ENCODE peak calls at places on chromosomes 16 and 17, in eight cellular contexts. One of them, this sample, is unnamed.
A peak's percentile ranks its signal among the peaks of the same experiment; 100 is the strongest.

GRCh38 chr17:78817123-78817522 is 23.5 kb downstream of the USP36 start:
- DNase-seq in AG09319: no peak
- DNase-seq in B cell: no peak
- DNase-seq in T-helper 17 cell: peak; percentile 65
- DNase-seq in germinal center: no peak
- DNase-seq in prostate gland: no peak
- DNase-seq in activated T-helper 1 cell treated with anti-CD3 and anti-CD28 coated beads, Interleukin-2, amount 50 U/mL, for 16 hours: peak; percentile 27
- DNase-seq in GM20000: no peak
- DNase-seq in this sample: no peak

GRCh38 chr16:68901910-68902309 is 58.6 kb downstream of the TANGO6 start:
- DNase-seq in germinal center: no peak
- DNase-seq in T-helper 17 cell: no peak
- DNase-seq in prostate gland: no peak
- DNase-seq in AG09319: peak; percentile 54
- DNase-seq in GM20000: no peak
- DNase-seq in activated T-helper 1 cell treated with anti-CD3 and anti-CD28 coated beads, Interleukin-2, amount 50 U/mL, for 16 hours: no peak
- DNase-seq in B cell: no peak
- DNase-seq in this sample: peak; percentile 25

GRCh38 chr16:78284957-78285434 is 185.5 kb downstream of the WWOX start:
- DNase-seq in AG09319: no peak
- DNase-seq in B cell: no peak
- DNase-seq in T-helper 17 cell: no peak
- DNase-seq in germinal center: no peak
- DNase-seq in GM20000: no peak
- DNase-seq in prostate gland: no peak
- DNase-seq in activated T-helper 1 cell treated with anti-CD3 and anti-CD28 coated beads, Interleukin-2, amount 50 U/mL, for 16 hours: no peak
- DNase-seq in this sample: no peak

GRCh38 chr17:63434951-63435571 is 11.0 kb downstream of the CYB561 start:
- DNase-seq in germinal center: no peak
- DNase-seq in prostate gland: peak; percentile 91
- DNase-seq in AG09319: no peak
- DNase-seq in T-helper 17 cell: peak; percentile 28
- DNase-seq in B cell: no peak
- DNase-seq in activated T-helper 1 cell treated with anti-CD3 and anti-CD28 coated beads, Interleukin-2, amount 50 U/mL, for 16 hours: no peak
- DNase-seq in GM20000: no peak
- DNase-seq in this sample: no peak

GRCh38 chr17:77824102-77824779 is 134.3 kb upstream of the TNRC6C start:
- DNase-seq in T-helper 17 cell: no peak
- DNase-seq in B cell: no peak
- DNase-seq in activated T-helper 1 cell treated with anti-CD3 and anti-CD28 coated beads, Interleukin-2, amount 50 U/mL, for 16 hours: no peak
- DNase-seq in prostate gland: no peak
- DNase-seq in GM20000: no peak
- DNase-seq in AG09319: no peak
- DNase-seq in germinal center: no peak
- DNase-seq in this sample: no peak

GRCh38 chr17:71081666-71082065 is 912.3 kb downstream of the KCNJ2 start:
- DNase-seq in AG09319: no peak
- DNase-seq in activated T-helper 1 cell treated with anti-CD3 and anti-CD28 coated beads, Interleukin-2, amount 50 U/mL, for 16 hours: no peak
- DNase-seq in T-helper 17 cell: no peak
- DNase-seq in germinal center: no peak
- DNase-seq in GM20000: no peak
- DNase-seq in B cell: no peak
- DNase-seq in prostate gland: no peak
- DNase-seq in this sample: no peak

GRCh38 chr17:42288985-42289862 is 926 bp downstream of the STAT5A start:
- DNase-seq in germinal center: peak; percentile 63
- DNase-seq in prostate gland: no peak
- DNase-seq in AG09319: no peak
- DNase-seq in activated T-helper 1 cell treated with anti-CD3 and anti-CD28 coated beads, Interleukin-2, amount 50 U/mL, for 16 hours: no peak
- DNase-seq in GM20000: peak; percentile 70
- DNase-seq in B cell: peak; percentile 66
- DNase-seq in T-helper 17 cell: peak; percentile 49
- DNase-seq in this sample: no peak

GRCh38 chr16:17379121-17379571 is 91.6 kb downstream of the XYLT1 start:
- DNase-seq in GM20000: no peak
- DNase-seq in germinal center: no peak
- DNase-seq in T-helper 17 cell: no peak
- DNase-seq in prostate gland: no peak
- DNase-seq in B cell: no peak
- DNase-seq in activated T-helper 1 cell treated with anti-CD3 and anti-CD28 coated beads, Interleukin-2, amount 50 U/mL, for 16 hours: no peak
- DNase-seq in AG09319: no peak
- DNase-seq in this sample: peak; percentile 73

GRCh38 chr17:37725601-37726146 is 19.2 kb downstream of the HNF1B start:
- DNase-seq in AG09319: no peak
- DNase-seq in B cell: no peak
- DNase-seq in activated T-helper 1 cell treated with anti-CD3 and anti-CD28 coated beads, Interleukin-2, amount 50 U/mL, for 16 hours: no peak
- DNase-seq in T-helper 17 cell: no peak
- DNase-seq in prostate gland: no peak
- DNase-seq in GM20000: no peak
- DNase-seq in germinal center: no peak
- DNase-seq in this sample: no peak

GRCh38 chr16:16817203-16817602 is 438.3 kb downstream of the NPIPA7 start:
- DNase-seq in AG09319: no peak
- DNase-seq in germinal center: no peak
- DNase-seq in T-helper 17 cell: no peak
- DNase-seq in activated T-helper 1 cell treated with anti-CD3 and anti-CD28 coated beads, Interleukin-2, amount 50 U/mL, for 16 hours: no peak
- DNase-seq in B cell: no peak
- DNase-seq in GM20000: no peak
- DNase-seq in prostate gland: no peak
- DNase-seq in this sample: no peak

This sample was measured in BJ.